ENCODE peak calls at places on chromosome 12, in six cellular contexts. L is AG08396, Q is SW480, S is T-cell, Y is sciatic nerve, B is hepatocyte. Z is an unnamed sample.

GRCh38 chr12:80805106-80805505 is 88.4 kb downstream of the MYF5 start:
- DNase-seq in L (no peak), Q (no peak), S (no peak), Y (no peak), B (no peak), Z (no peak)

GRCh38 chr12:125186471-125187147 is 121.4 kb downstream of the AACS start:
- DNase-seq in L (peak), Q (no peak), S (no peak), Y (no peak), B (no peak), Z (no peak)

GRCh38 chr12:22974865-22975264 is 349.9 kb downstream of the ETNK1 start:
- DNase-seq in L (peak), Q (peak), S (no peak), Y (no peak), B (peak), Z (no peak)

GRCh38 chr12:113049976-113050742 is 6.4 kb upstream of the DTX1 start:
- DNase-seq in L (peak), Q (peak), S (no peak), Y (no peak), B (no peak), Z (no peak)

GRCh38 chr12:108346727-108347710 is 7.9 kb upstream of the CMKLR1 start:
- DNase-seq in L (no peak), Q (no peak), S (no peak), Y (no peak), B (no peak), Z (no peak)

GRCh38 chr12:29072631-29073030 is 76.4 kb upstream of the FAR2 start:
- DNase-seq in L (no peak), Q (no peak), S (no peak), Y (no peak), B (peak), Z (no peak)

GRCh38 chr12:93793983-93794382 is 116.8 kb downstream of the CRADD start:
- DNase-seq in L (no peak), Q (no peak), S (no peak), Y (no peak), B (no peak), Z (no peak)

GRCh38 chr12:100827901-100828520 is 33.4 kb downstream of the ANO4 start:
- DNase-seq in L (peak), Q (peak), S (no peak), Y (no peak), B (peak), Z (peak)

GRCh38 chr12:96190403-96191170 is 3.6 kb upstream of the ELK3 start:
- DNase-seq in L (peak), Q (no peak), S (no peak), Y (no peak), B (no peak), Z (no peak)